ENCODE peak calls at places on chromosomes 16 and 17, in five cellular contexts. One of them, this sample, is unnamed.

GRCh38 chr17:56708670-56709410 is 115.3 kb downstream of the NOG start:
- DNase-seq in GM20000: no peak
- DNase-seq in mesothelial cell of epicardium: no peak
- DNase-seq in tibial artery: no peak
- DNase-seq in progenitor cell of endocrine pancreas: no peak
- DNase-seq in this sample: no peak

GRCh38 chr16:84647830-84648594 is at the start of gene KLHL36:
- DNase-seq in progenitor cell of endocrine pancreas: peak
- DNase-seq in tibial artery: peak
- DNase-seq in mesothelial cell of epicardium: peak
- DNase-seq in GM20000: peak
- DNase-seq in this sample: no peak

GRCh38 chr16:77961811-77962210 is 60.5 kb upstream of the CLEC3A start:
- DNase-seq in tibial artery: no peak
- DNase-seq in mesothelial cell of epicardium: no peak
- DNase-seq in GM20000: no peak
- DNase-seq in progenitor cell of endocrine pancreas: no peak
- DNase-seq in this sample: no peak

GRCh38 chr17:41254861-41255260 is 323 bp upstream of the KRTAP9-9 start:
- DNase-seq in mesothelial cell of epicardium: no peak
- DNase-seq in tibial artery: no peak
- DNase-seq in progenitor cell of endocrine pancreas: no peak
- DNase-seq in GM20000: no peak
- DNase-seq in this sample: no peak

GRCh38 chr17:43905985-43906852 is 1.1 kb downstream of the MPP2 start:
- DNase-seq in progenitor cell of endocrine pancreas: peak
- DNase-seq in mesothelial cell of epicardium: peak
- DNase-seq in GM20000: no peak
- DNase-seq in tibial artery: peak
- DNase-seq in this sample: no peak

GRCh38 chr17:62882878-62883277 is 74.8 kb upstream of the MARCHF10 start:
- DNase-seq in GM20000: no peak
- DNase-seq in progenitor cell of endocrine pancreas: no peak
- DNase-seq in tibial artery: no peak
- DNase-seq in mesothelial cell of epicardium: no peak
- DNase-seq in this sample: no peak

GRCh38 chr17:41004397-41004796 is 4.5 kb downstream of the KRTAP3-1 start:
- DNase-seq in progenitor cell of endocrine pancreas: no peak
- DNase-seq in GM20000: no peak
- DNase-seq in tibial artery: no peak
- DNase-seq in mesothelial cell of epicardium: no peak
- DNase-seq in this sample: no peak

GRCh38 chr17:44830359-44831269 is 527 bp upstream of the GJC1 start:
- DNase-seq in progenitor cell of endocrine pancreas: no peak
- DNase-seq in GM20000: peak
- DNase-seq in tibial artery: no peak
- DNase-seq in mesothelial cell of epicardium: no peak
- DNase-seq in this sample: no peak

GRCh38 chr16:77439106-77439505 is 4.3 kb upstream of the ADAMTS18 start:
- DNase-seq in mesothelial cell of epicardium: no peak
- DNase-seq in tibial artery: no peak
- DNase-seq in progenitor cell of endocrine pancreas: no peak
- DNase-seq in GM20000: no peak
- DNase-seq in this sample: no peak

GRCh38 chr16:76670125-76670857 is 393.1 kb downstream of the CNTNAP4 start:
- DNase-seq in tibial artery: no peak
- DNase-seq in progenitor cell of endocrine pancreas: no peak
- DNase-seq in mesothelial cell of epicardium: no peak
- DNase-seq in GM20000: no peak
- DNase-seq in this sample: no peak

GRCh38 chr17:13699261-13699660 is 97.5 kb upstream of the HS3ST3A1 start:
- DNase-seq in progenitor cell of endocrine pancreas: no peak
- DNase-seq in mesothelial cell of epicardium: no peak
- DNase-seq in GM20000: no peak
- DNase-seq in tibial artery: no peak
- DNase-seq in this sample: no peak

GRCh38 chr17:28282596-28282995 is 36.4 kb upstream of the TMEM97 start:
- DNase-seq in GM20000: no peak
- DNase-seq in mesothelial cell of epicardium: no peak
- DNase-seq in progenitor cell of endocrine pancreas: no peak
- DNase-seq in tibial artery: no peak
- DNase-seq in this sample: no peak

GRCh38 chr16:69554495-69554894 is 11.3 kb upstream of the NFAT5 start:
- DNase-seq in tibial artery: no peak
- DNase-seq in progenitor cell of endocrine pancreas: no peak
- DNase-seq in GM20000: no peak
- DNase-seq in mesothelial cell of epicardium: no peak
- DNase-seq in this sample: peak

GRCh38 chr17:33511670-33512069 is 218.6 kb upstream of the ASIC2 start:
- DNase-seq in GM20000: no peak
- DNase-seq in mesothelial cell of epicardium: no peak
- DNase-seq in tibial artery: no peak
- DNase-seq in progenitor cell of endocrine pancreas: no peak
- DNase-seq in this sample: no peak

GRCh38 chr17:76281573-76282371 is 16.6 kb downstream of the UBALD2 start:
- DNase-seq in GM20000: no peak
- DNase-seq in tibial artery: no peak
- DNase-seq in mesothelial cell of epicardium: no peak
- DNase-seq in progenitor cell of endocrine pancreas: no peak
- DNase-seq in this sample: no peak

DNA sequence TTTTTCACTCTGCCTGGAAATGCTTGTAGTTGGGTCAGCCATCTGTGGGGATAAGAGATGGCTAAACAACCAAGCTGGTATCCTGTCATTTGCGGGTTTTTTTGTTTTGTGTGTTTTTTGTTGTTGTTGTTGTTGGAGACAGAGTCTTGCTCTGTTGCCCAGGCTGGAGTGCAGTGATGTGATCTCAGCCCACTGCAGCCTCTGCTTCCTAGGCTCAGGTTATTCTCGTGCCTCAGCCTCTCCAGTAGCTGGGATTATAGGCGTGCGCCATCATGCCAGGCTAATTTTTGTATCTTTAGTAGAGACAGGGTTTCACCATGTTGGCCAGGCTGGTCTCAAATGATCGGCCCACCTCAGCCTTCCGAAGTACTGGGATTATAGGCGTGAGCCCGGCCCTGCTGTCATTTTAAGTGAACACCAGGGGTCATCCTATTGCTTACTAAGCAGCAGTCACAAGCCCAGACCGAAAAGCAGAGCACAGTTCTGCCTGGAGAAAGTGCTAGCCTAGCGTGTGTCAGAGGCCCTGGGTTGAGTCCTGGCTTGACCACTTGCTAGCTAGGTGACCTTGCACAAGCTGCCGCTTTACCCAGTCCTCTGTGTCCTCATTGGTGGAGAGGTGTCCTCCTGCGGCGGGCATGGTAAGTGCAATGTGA is 4.6 kb downstream of the SMCR8 start:
- DNase-seq in GM20000: no peak
- DNase-seq in progenitor cell of endocrine pancreas: no peak
- DNase-seq in tibial artery: no peak
- DNase-seq in mesothelial cell of epicardium: no peak
- DNase-seq in this sample: no peak
- TF ChIP-seq CTCF in GM20000: peak
- TF ChIP-seq CTCF in progenitor cell of endocrine pancreas: peak
- TF ChIP-seq CTCF in tibial artery: no peak
- TF ChIP-seq CTCF in mesothelial cell of epicardium: peak
- TF ChIP-seq CTCF in this sample: peak

GRCh38 chr16:85825326-85825725 is 25.8 kb downstream of the COX4I1 start:
- DNase-seq in tibial artery: no peak
- DNase-seq in GM20000: no peak
- DNase-seq in progenitor cell of endocrine pancreas: no peak
- DNase-seq in mesothelial cell of epicardium: no peak
- DNase-seq in this sample: no peak
- TF ChIP-seq CTCF in tibial artery: no peak
- TF ChIP-seq CTCF in GM20000: peak
- TF ChIP-seq CTCF in progenitor cell of endocrine pancreas: peak
- TF ChIP-seq CTCF in mesothelial cell of epicardium: no peak
- TF ChIP-seq CTCF in this sample: no peak

GRCh38 chr16:85699224-85699558 is 10.4 kb upstream of the GINS2 start:
- DNase-seq in GM20000: no peak
- DNase-seq in tibial artery: no peak
- DNase-seq in progenitor cell of endocrine pancreas: no peak
- DNase-seq in mesothelial cell of epicardium: no peak
- DNase-seq in this sample: no peak
- TF ChIP-seq CTCF in GM20000: no peak
- TF ChIP-seq CTCF in tibial artery: no peak
- TF ChIP-seq CTCF in progenitor cell of endocrine pancreas: no peak
- TF ChIP-seq CTCF in mesothelial cell of epicardium: no peak
- TF ChIP-seq CTCF in this sample: no peak

GRCh38 chr17:65496801-65497200 is 64.6 kb downstream of the AXIN2 start:
- DNase-seq in GM20000: no peak
- DNase-seq in progenitor cell of endocrine pancreas: no peak
- DNase-seq in tibial artery: no peak
- DNase-seq in mesothelial cell of epicardium: no peak
- DNase-seq in this sample: no peak
- TF ChIP-seq CTCF in GM20000: no peak
- TF ChIP-seq CTCF in progenitor cell of endocrine pancreas: no peak
- TF ChIP-seq CTCF in tibial artery: no peak
- TF ChIP-seq CTCF in mesothelial cell of epicardium: no peak
- TF ChIP-seq CTCF in this sample: no peak

GRCh38 chr16:17304814-17305169 is 166.0 kb downstream of the XYLT1 start:
- DNase-seq in GM20000: no peak
- DNase-seq in progenitor cell of endocrine pancreas: no peak
- DNase-seq in mesothelial cell of epicardium: no peak
- DNase-seq in tibial artery: no peak
- DNase-seq in this sample: no peak
- TF ChIP-seq CTCF in GM20000: no peak
- TF ChIP-seq CTCF in progenitor cell of endocrine pancreas: no peak
- TF ChIP-seq CTCF in mesothelial cell of epicardium: no peak
- TF ChIP-seq CTCF in tibial artery: no peak
- TF ChIP-seq CTCF in this sample: no peak

DNA sequence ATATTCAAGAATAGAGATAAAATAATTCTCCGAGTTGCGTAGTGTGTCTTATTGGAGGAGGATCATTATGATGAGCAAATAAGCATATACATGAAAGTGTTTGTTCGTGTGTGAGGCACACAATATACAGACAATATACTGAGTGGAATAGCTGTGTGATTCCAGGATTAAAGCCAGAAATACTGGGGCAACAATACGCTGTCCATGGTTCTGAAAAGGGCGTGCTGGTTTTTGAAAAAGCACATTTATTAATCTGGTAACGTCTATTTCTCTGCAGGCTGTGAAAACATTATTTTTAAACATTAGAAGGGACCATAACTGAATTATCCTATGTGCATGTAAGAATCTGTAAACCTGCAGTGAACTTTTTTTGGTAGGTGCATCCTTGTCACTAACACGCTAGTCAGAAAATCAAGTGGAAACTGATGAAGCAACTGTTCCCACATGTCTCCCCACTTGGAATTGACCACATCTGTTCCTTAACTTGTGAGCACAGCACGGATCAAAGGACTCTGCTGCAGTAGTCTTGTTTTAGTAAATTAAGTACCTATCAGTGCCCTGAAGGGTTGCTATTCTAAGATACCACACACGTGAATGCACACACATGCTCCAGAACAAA is 346.0 kb downstream of the GRIN2A start:
- DNase-seq in tibial artery: no peak
- DNase-seq in GM20000: no peak
- DNase-seq in progenitor cell of endocrine pancreas: peak
- DNase-seq in mesothelial cell of epicardium: peak
- DNase-seq in this sample: no peak
- TF ChIP-seq CTCF in tibial artery: no peak
- TF ChIP-seq CTCF in GM20000: no peak
- TF ChIP-seq CTCF in progenitor cell of endocrine pancreas: no peak
- TF ChIP-seq CTCF in mesothelial cell of epicardium: no peak
- TF ChIP-seq CTCF in this sample: no peak

DNA sequence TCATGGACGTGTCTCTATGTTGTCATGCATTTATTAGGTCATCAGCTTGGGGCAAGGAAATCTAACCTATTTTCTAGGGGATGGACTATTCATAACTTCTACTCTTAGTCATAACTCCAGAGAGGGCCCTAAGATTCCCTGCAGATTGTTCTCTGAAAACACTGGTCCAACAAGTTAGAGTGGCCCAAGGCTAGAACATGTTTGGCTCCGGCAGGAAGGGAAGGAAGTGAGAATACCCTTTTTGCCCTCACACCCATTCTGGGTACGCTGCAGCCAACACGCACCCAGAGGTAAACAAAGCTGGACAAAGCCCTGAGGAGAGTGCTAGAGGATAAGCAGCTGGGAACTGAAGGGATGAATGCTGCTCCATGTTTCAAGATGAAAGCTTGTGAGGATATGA is 9.9 kb downstream of the C16orf86 start:
- DNase-seq in mesothelial cell of epicardium: no peak
- DNase-seq in GM20000: no peak
- DNase-seq in tibial artery: no peak
- DNase-seq in progenitor cell of endocrine pancreas: no peak
- DNase-seq in this sample: no peak
- TF ChIP-seq CTCF in mesothelial cell of epicardium: no peak
- TF ChIP-seq CTCF in GM20000: no peak
- TF ChIP-seq CTCF in tibial artery: no peak
- TF ChIP-seq CTCF in progenitor cell of endocrine pancreas: no peak
- TF ChIP-seq CTCF in this sample: no peak

GRCh38 chr17:7588553-7589203 is 1.2 kb downstream of the SOX15 start:
- DNase-seq in progenitor cell of endocrine pancreas: no peak
- DNase-seq in tibial artery: no peak
- DNase-seq in mesothelial cell of epicardium: no peak
- DNase-seq in GM20000: peak
- DNase-seq in this sample: no peak

GRCh38 chr17:7587831-7588230 is 2.1 kb downstream of the SOX15 start:
- DNase-seq in progenitor cell of endocrine pancreas: no peak
- DNase-seq in GM20000: no peak
- DNase-seq in tibial artery: no peak
- DNase-seq in mesothelial cell of epicardium: no peak
- DNase-seq in this sample: no peak

GRCh38 chr17:7590743-7591142 is 849 bp upstream of the SOX15 start:
- DNase-seq in GM20000: no peak
- DNase-seq in mesothelial cell of epicardium: no peak
- DNase-seq in progenitor cell of endocrine pancreas: no peak
- DNase-seq in tibial artery: no peak
- DNase-seq in this sample: no peak

GRCh38 chr17:7589891-7590611 is at the start of gene SOX15:
- DNase-seq in tibial artery: no peak
- DNase-seq in mesothelial cell of epicardium: no peak
- DNase-seq in GM20000: no peak
- DNase-seq in progenitor cell of endocrine pancreas: no peak
- DNase-seq in this sample: no peak

DNA sequence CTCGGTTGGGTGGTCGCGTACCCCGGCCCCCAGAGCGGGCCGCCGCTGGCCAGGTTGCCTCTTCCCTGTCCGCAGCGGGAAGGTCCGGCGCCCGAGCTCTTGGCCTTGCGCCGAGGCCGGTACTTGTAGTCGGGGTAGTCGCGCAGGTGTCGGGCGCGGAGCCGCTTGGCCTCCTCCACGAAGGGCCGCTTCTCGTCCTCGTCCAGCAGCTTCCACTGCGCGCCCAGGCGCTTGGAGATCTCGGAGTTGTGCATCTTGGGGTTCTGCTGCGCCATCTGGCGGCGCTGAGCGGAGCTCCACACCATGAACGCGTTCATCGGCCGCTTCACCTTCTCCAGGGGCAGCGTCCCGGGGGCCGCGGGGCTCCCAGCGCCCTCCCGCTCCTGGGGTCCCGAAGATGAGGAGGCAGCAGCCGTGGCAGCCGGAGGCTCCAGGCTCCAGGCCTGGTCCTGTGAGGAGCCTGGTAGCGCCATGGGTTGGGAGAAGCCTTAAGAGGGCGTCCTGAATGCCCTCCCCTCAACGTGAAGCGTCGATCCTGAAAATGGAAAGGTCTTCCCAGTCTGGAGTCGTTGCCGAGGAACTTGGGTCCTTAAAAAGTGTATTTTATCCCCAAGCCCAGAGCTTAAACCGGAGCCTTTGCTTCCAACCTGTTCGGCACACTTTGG is 558 bp downstream of the SOX15 start:
- DNase-seq in mesothelial cell of epicardium: peak
- DNase-seq in progenitor cell of endocrine pancreas: peak
- DNase-seq in GM20000: peak
- DNase-seq in tibial artery: peak
- DNase-seq in this sample: peak
- TF ChIP-seq CTCF in mesothelial cell of epicardium: peak
- TF ChIP-seq CTCF in progenitor cell of endocrine pancreas: peak
- TF ChIP-seq CTCF in GM20000: peak
- TF ChIP-seq CTCF in tibial artery: peak
- TF ChIP-seq CTCF in this sample: peak